ENCODE peak calls at places on chromosome 12, in six cellular contexts. L is psoas muscle, D is DND-41, F is colonic mucosa, C is NB4, Y is GM06990. U is an unnamed sample.

GRCh38 chr12:12405882-12406281 is 49.0 kb downstream of the BORCS5 start:
- DNase-seq in Y (no peak), D (no peak), C (no peak), L (no peak), F (peak), U (no peak)

GRCh38 chr12:9344540-9344939 is 136.3 kb upstream of the PZP start:
- DNase-seq in F (no peak), Y (no peak), D (no peak), C (no peak), L (no peak), U (peak)

GRCh38 chr12:7907009-7907408 is 29.0 kb downstream of the SLC2A3 start:
- DNase-seq in C (peak), D (no peak), L (no peak), F (peak), Y (no peak), U (peak)

GRCh38 chr12:54431911-54432814 is 13.1 kb upstream of the ITGA5 start:
- DNase-seq in L (peak), D (no peak), Y (no peak), C (peak), F (peak), U (no peak)

GRCh38 chr12:30108666-30109065 is 324.9 kb upstream of the TMTC1 start:
- DNase-seq in C (no peak), Y (no peak), L (no peak), F (no peak), D (no peak), U (no peak)

GRCh38 chr12:80422549-80422948 is 21.5 kb upstream of the PTPRQ start:
- DNase-seq in L (no peak), F (no peak), D (no peak), Y (no peak), C (no peak), U (peak)

GRCh38 chr12:116885496-116885895 is 4.3 kb upstream of the HRK start:
- DNase-seq in F (no peak), L (no peak), Y (no peak), D (no peak), C (peak), U (no peak)

GRCh38 chr12:19506497-19506896 is 67.2 kb downstream of the AEBP2 start:
- DNase-seq in L (no peak), F (no peak), Y (no peak), D (no peak), C (no peak), U (peak)

GRCh38 chr12:93318720-93319522 is 58.8 kb upstream of the NUDT4 start:
- DNase-seq in C (peak), F (no peak), Y (no peak), D (no peak), L (no peak), U (no peak)

GRCh38 chr12:22046968-22047390 is 961 bp downstream of the CMAS start:
- DNase-seq in C (no peak), F (no peak), D (no peak), L (no peak), Y (no peak), U (peak)

GRCh38 chr12:87728936-87729593 is 300.1 kb downstream of the C12orf50 start:
- DNase-seq in L (no peak), Y (no peak), C (no peak), F (no peak), D (no peak), U (peak)

GRCh38 chr12:65632131-65632855 is 192.0 kb upstream of the HMGA2 start:
- DNase-seq in L (no peak), Y (no peak), F (no peak), D (no peak), C (no peak), U (peak)

GRCh38 chr12:2963154-2963759 is 4.1 kb downstream of the TEAD4 start:
- DNase-seq in L (peak), F (no peak), D (no peak), Y (no peak), C (no peak), U (no peak)

GRCh38 chr12:50527086-50527726 is 22.4 kb downstream of the DIP2B start:
- DNase-seq in D (no peak), F (no peak), Y (no peak), C (no peak), L (no peak), U (no peak)

GRCh38 chr12:26122681-26123481 is 2.0 kb downstream of the BHLHE41 start:
- DNase-seq in Y (peak), C (peak), L (peak), D (no peak), F (peak), U (peak)

GRCh38 chr12:20508962-20509361 is 140.6 kb downstream of the PDE3A start:
- DNase-seq in Y (no peak), D (no peak), F (no peak), L (no peak), C (no peak), U (no peak)

GRCh38 chr12:61821381-61821780 is 438.8 kb upstream of the USP15 start:
- DNase-seq in Y (no peak), L (no peak), D (no peak), F (no peak), C (no peak), U (peak)

GRCh38 chr12:89305373-89305772 is 46.9 kb downstream of the DUSP6 start:
- DNase-seq in C (no peak), D (no peak), L (no peak), F (no peak), Y (no peak), U (no peak)

GRCh38 chr12:90086281-90086680 is 377.6 kb upstream of the ATP2B1 start:
- DNase-seq in L (no peak), C (no peak), D (no peak), Y (no peak), F (no peak), U (peak)

GRCh38 chr12:127926004-127926403 is 341.0 kb upstream of the TMEM132C start:
- DNase-seq in L (no peak), F (no peak), Y (no peak), D (no peak), C (no peak), U (peak)

GRCh38 chr12:121801601-121802484 is 2.0 kb upstream of the SETD1B start:
- DNase-seq in D (peak), L (no peak), Y (no peak), C (peak), F (peak), U (peak)

GRCh38 chr12:54723653-54724256 is 75.6 kb upstream of the DCD start:
- DNase-seq in Y (no peak), L (no peak), C (peak), D (peak), F (no peak), U (peak)

GRCh38 chr12:110117948-110118685 is 6.0 kb upstream of the IFT81 start:
- DNase-seq in Y (no peak), F (peak), C (no peak), D (no peak), L (no peak), U (no peak)

GRCh38 chr12:11601647-11602046 is 47.8 kb upstream of the ETV6 start:
- DNase-seq in F (no peak), Y (no peak), D (no peak), L (no peak), C (no peak), U (no peak)

GRCh38 chr12:31355747-31356107 is 29.8 kb upstream of the SINHCAF start:
- DNase-seq in L (no peak), F (no peak), D (no peak), Y (no peak), C (no peak), U (no peak)

GRCh38 chr12:32983968-32984367 is 87.4 kb upstream of the PKP2 start:
- DNase-seq in Y (no peak), D (peak), L (no peak), F (no peak), C (peak), U (no peak)

GRCh38 chr12:128091931-128092330 is 175.0 kb upstream of the TMEM132C start:
- DNase-seq in C (no peak), F (no peak), D (no peak), Y (no peak), L (no peak), U (no peak)

GRCh38 chr12:54991161-54991991 is 6.8 kb upstream of the TESPA1 start:
- DNase-seq in Y (peak), C (no peak), F (no peak), D (peak), L (no peak), U (peak)

GRCh38 chr12:49863946-49864816 is 21.3 kb upstream of the BCDIN3D start:
- DNase-seq in F (no peak), Y (no peak), D (no peak), C (no peak), L (no peak), U (no peak)

GRCh38 chr12:93798279-93798678 is 121.1 kb downstream of the CRADD start:
- DNase-seq in F (no peak), L (no peak), Y (no peak), C (no peak), D (no peak), U (no peak)

GRCh38 chr12:8953773-8954402 is 4.4 kb upstream of the M6PR start:
- DNase-seq in L (no peak), Y (no peak), D (no peak), C (no peak), F (no peak), U (no peak)

GRCh38 chr12:104578453-104578852 is 121.7 kb downstream of the CHST11 start:
- DNase-seq in L (no peak), D (no peak), C (peak), Y (no peak), F (no peak), U (peak)

GRCh38 chr12:66661357-66661756 is 17.5 kb downstream of the GRIP1 start:
- DNase-seq in D (no peak), C (no peak), F (no peak), Y (no peak), L (no peak), U (no peak)

GRCh38 chr12:93967454-93967853 is 180.9 kb upstream of the PLXNC1 start:
- DNase-seq in Y (no peak), D (no peak), F (no peak), C (no peak), L (no peak), U (no peak)

GRCh38 chr12:131096681-131097181 is 143.0 kb downstream of the ADGRD1 start:
- DNase-seq in F (no peak), Y (no peak), C (no peak), D (no peak), L (peak), U (no peak)

DNA sequence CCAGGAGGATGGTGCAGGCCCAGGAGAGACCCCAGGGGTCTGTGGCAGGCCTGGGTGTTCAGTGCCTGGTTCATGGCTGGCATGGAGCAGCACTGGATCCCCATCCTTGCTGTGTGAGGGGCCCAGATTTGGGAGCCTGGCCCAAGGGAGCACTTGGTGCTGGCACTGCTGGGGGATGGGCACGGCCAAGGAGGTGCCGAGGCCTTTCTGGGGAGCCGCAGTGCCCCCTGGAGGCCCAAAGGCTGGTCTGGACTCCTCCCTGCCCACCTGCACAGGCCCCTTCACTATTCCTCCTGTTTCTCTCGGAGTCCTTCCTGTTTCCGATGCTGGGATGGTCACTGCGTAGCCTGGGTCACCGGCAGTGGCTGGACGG is 48.6 kb downstream of the LRCOL1 start:
- DNase-seq in C (peak), L (no peak), F (no peak), D (peak), Y (peak), U (peak)
- TF ChIP-seq CTCF in C (peak), L (peak), F (no peak), D (peak), Y (peak), U (peak)

GRCh38 chr12:106583578-106584103 is 837 bp downstream of the RFX4 start:
- DNase-seq in L (no peak), Y (peak), F (no peak), C (no peak), D (no peak), U (no peak)
- H3K4me3 ChIP-seq in L (peak), Y (no peak), F (peak), C (no peak), D (no peak), U (peak)

GRCh38 chr12:4307593-4308333 is 13.2 kb upstream of the TIGAR start:
- DNase-seq in Y (no peak), D (peak), C (peak), F (peak), L (peak), U (peak)
- TF ChIP-seq CTCF in Y (peak), D (peak), C (peak), F (peak), L (peak), U (peak)

DNA sequence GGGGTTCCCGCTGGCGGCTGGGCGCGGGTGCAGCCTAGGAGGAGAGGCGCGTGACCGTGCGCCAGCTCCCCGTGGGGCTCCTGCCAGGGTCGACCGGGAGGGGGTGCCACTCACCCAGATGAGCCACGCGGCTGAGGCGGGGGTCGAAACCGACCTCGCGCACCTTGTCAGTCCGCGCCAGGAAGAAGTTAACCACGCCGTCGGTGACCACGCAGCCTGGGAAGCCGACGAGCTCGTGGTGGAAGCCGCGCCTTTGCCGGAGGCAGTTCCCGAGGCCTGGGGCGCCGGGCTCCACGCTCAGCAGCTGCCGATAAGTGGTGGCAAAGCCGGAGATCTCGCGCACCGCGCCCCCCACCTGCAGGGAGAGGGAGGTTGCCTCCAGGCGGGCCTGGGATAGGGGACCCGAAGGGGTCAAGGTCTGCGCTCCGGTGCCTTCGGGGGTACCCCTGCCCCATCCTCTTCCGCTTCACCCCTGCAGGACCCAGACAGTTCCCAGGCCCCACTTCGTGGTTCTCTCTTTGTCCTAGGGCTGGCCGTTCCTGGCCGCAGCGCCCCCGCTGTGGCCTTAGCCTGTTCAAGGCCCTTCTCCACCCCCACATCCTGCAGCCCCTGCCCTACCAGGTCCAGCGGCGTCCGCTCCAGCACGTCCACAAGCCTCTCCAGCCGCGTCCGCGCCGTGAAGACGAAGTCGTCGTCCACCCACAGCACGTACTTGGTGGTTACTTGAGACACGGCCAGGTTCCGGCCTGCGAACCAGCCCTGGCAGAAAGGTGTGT is 5.3 kb downstream of the B4GALNT1 start:
- DNase-seq in F (no peak), C (no peak), L (no peak), Y (peak), D (no peak), U (no peak)
- H3K4me3 ChIP-seq in F (no peak), C (no peak), L (no peak), Y (no peak), D (no peak), U (no peak)

DNA sequence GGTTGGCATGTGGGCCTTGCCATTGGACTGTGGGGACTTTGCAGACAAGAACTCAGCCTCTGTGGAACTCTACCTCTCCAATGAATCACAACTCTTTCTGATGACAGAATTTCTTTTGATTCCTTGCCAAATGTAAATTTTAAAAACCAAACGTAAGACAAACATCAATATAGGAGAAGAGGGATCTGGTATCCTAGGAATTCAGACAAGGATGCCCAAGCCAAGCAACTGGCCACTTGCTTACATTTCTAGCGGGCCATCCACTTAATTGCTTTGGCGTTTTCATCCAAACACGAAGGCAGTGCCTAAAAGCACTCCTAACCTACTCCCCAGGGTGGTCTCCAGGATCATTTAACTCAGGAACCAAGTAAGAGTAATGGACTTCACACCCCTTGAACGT is 23.4 kb upstream of the RAB35 start:
- DNase-seq in L (no peak), D (no peak), C (no peak), Y (no peak), F (no peak), U (peak)
- TF ChIP-seq CTCF in L (no peak), D (no peak), C (no peak), Y (no peak), F (no peak), U (no peak)

DNA sequence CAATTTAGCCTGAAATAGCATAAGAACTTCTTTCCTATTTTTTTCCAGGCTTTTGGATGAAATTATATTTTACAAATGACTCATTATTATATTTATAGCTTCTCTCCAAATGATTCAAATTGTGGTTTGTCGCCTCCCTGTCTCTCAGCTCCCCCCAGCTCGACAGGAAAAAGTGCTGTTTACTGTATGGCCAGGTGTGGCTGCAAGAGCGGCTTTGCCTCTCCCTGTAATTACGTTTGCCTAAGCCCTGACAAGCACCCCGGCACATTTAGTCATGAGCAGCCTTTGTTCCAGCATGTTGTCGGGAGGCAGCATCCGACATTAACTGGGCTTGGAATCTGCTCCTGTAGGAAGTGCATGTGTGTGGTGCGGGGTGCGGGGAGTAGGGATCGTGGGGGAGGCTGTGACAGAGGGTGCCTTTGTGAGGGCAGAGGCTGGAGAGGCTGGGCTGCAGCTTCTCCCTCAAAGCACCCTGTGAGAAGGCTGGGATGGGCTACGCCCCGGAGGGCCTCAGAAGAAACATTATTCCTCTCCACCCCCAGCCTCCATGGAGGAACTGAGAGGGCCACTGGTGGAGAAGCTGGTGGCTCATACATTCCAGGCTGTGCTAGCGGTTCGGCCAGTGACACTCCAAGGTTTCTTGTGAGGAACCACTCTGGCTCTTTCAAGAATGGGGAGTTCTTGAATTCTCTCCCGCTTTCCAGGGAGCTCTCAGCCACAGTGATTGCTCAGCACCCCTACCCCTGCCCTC is 42.1 kb upstream of the CTDSP2 start:
- DNase-seq in Y (no peak), L (no peak), F (peak), C (no peak), D (peak), U (peak)
- H3K4me3 ChIP-seq in Y (no peak), L (peak), F (no peak), C (no peak), D (no peak), U (no peak)

U was measured in choroid plexus epithelial cell.